ENCODE peak calls at places on chromosomes 5 and 9, in four cellular contexts. One of them, this sample, is unnamed.

GRCh38 chr5:151320481-151320880 is 16.9 kb upstream of the SLC36A3 start:
- DNase-seq in esophagus muscularis mucosa: peak
- DNase-seq in spleen: no peak
- DNase-seq in HCT116: no peak
- DNase-seq in this sample: no peak

GRCh38 chr5:55407059-55407684 is 99.4 kb downstream of the MTREX start:
- DNase-seq in HCT116: peak
- DNase-seq in spleen: no peak
- DNase-seq in esophagus muscularis mucosa: no peak
- DNase-seq in this sample: no peak

GRCh38 chr5:142843029-142843905 is 73.1 kb downstream of the ARHGAP26 start:
- DNase-seq in esophagus muscularis mucosa: no peak
- DNase-seq in spleen: no peak
- DNase-seq in HCT116: no peak
- DNase-seq in this sample: no peak

GRCh38 chr5:99835791-99836190 is 699.4 kb upstream of the FAM174A start:
- DNase-seq in HCT116: no peak
- DNase-seq in esophagus muscularis mucosa: no peak
- DNase-seq in spleen: no peak
- DNase-seq in this sample: no peak

GRCh38 chr9:92986175-92987110 is 39.1 kb downstream of the FGD3 start:
- DNase-seq in spleen: no peak
- DNase-seq in HCT116: no peak
- DNase-seq in esophagus muscularis mucosa: peak
- DNase-seq in this sample: no peak

GRCh38 chr9:34377402-34377741 is 674 bp upstream of the MYORG start:
- DNase-seq in HCT116: no peak
- DNase-seq in spleen: peak
- DNase-seq in esophagus muscularis mucosa: no peak
- DNase-seq in this sample: peak

GRCh38 chr5:129962506-129962905 is 58.2 kb downstream of the CHSY3 start:
- DNase-seq in spleen: no peak
- DNase-seq in esophagus muscularis mucosa: no peak
- DNase-seq in HCT116: no peak
- DNase-seq in this sample: no peak

GRCh38 chr9:3962467-3962866 is 337.4 kb downstream of the GLIS3 start:
- DNase-seq in spleen: no peak
- DNase-seq in HCT116: no peak
- DNase-seq in esophagus muscularis mucosa: no peak
- DNase-seq in this sample: no peak

GRCh38 chr9:93189369-93190132 is 5.6 kb downstream of the WNK2 start:
- DNase-seq in esophagus muscularis mucosa: no peak
- DNase-seq in spleen: no peak
- DNase-seq in HCT116: no peak
- DNase-seq in this sample: no peak

GRCh38 chr5:104186100-104186499 is 623.5 kb upstream of the NUDT12 start:
- DNase-seq in spleen: no peak
- DNase-seq in esophagus muscularis mucosa: no peak
- DNase-seq in HCT116: peak
- DNase-seq in this sample: no peak

GRCh38 chr9:38771593-38771992 is 51.7 kb upstream of the FAM240B start:
- DNase-seq in spleen: no peak
- DNase-seq in esophagus muscularis mucosa: no peak
- DNase-seq in HCT116: no peak
- DNase-seq in this sample: no peak

GRCh38 chr9:15433661-15434060 is 11.0 kb downstream of the SNAPC3 start:
- DNase-seq in esophagus muscularis mucosa: no peak
- DNase-seq in HCT116: no peak
- DNase-seq in spleen: no peak
- DNase-seq in this sample: no peak

GRCh38 chr5:2010940-2011339 is 128.2 kb upstream of the IRX4 start:
- DNase-seq in spleen: no peak
- DNase-seq in HCT116: no peak
- DNase-seq in esophagus muscularis mucosa: no peak
- DNase-seq in this sample: no peak

GRCh38 chr5:127002390-127002789 is 28.0 kb downstream of the MARCHF3 start:
- DNase-seq in esophagus muscularis mucosa: no peak
- DNase-seq in spleen: no peak
- DNase-seq in HCT116: no peak
- DNase-seq in this sample: no peak

GRCh38 chr9:138008081-138008841 is 130.7 kb downstream of the CACNA1B start:
- DNase-seq in HCT116: no peak
- DNase-seq in esophagus muscularis mucosa: no peak
- DNase-seq in spleen: peak
- DNase-seq in this sample: peak

GRCh38 chr5:91851670-91852069 is 468.6 kb upstream of the ARRDC3 start:
- DNase-seq in HCT116: no peak
- DNase-seq in esophagus muscularis mucosa: no peak
- DNase-seq in spleen: no peak
- DNase-seq in this sample: no peak
- TF ChIP-seq POLR2AphosphoS5 in HCT116: no peak
- TF ChIP-seq POLR2AphosphoS5 in esophagus muscularis mucosa: no peak
- TF ChIP-seq POLR2AphosphoS5 in spleen: no peak
- TF ChIP-seq POLR2AphosphoS5 in this sample: no peak

DNA sequence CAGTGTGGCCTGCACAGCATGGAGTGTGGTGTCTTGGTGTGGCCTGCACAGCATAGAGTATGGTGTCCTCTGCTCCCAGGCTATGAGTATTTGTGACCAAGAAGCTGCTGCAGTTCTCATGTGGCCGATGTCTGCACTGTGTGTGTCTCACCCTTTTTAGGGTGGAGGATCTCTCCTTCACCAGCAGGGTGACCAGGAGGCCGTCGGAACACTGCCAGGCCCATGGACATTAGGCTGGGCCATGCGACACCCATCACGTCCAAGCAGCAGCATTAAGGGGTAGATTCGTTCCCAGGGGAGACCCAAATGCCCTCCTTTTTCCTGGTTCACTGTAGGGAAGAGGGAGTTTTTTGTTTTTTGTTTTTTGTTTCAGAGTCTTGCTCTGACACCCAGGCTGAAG is 115.3 kb upstream of the SPIN1 start:
- DNase-seq in esophagus muscularis mucosa: no peak
- DNase-seq in HCT116: no peak
- DNase-seq in spleen: no peak
- DNase-seq in this sample: no peak
- TF ChIP-seq POLR2A in esophagus muscularis mucosa: no peak
- TF ChIP-seq POLR2A in HCT116: no peak
- TF ChIP-seq POLR2A in spleen: no peak
- TF ChIP-seq POLR2A in this sample: no peak

GRCh38 chr5:125254267-125254666 is 507.8 kb upstream of the ZNF608 start:
- DNase-seq in HCT116: no peak
- DNase-seq in esophagus muscularis mucosa: no peak
- DNase-seq in spleen: no peak
- DNase-seq in this sample: no peak

GRCh38 chr5:125258610-125259009 is 512.2 kb upstream of the ZNF608 start:
- DNase-seq in HCT116: no peak
- DNase-seq in esophagus muscularis mucosa: no peak
- DNase-seq in spleen: no peak
- DNase-seq in this sample: no peak

GRCh38 chr5:125256296-125256695 is 509.9 kb upstream of the ZNF608 start:
- DNase-seq in HCT116: no peak
- DNase-seq in esophagus muscularis mucosa: no peak
- DNase-seq in spleen: no peak
- DNase-seq in this sample: no peak

GRCh38 chr5:125257997-125258396 is 511.6 kb upstream of the ZNF608 start:
- DNase-seq in spleen: no peak
- DNase-seq in esophagus muscularis mucosa: no peak
- DNase-seq in HCT116: no peak
- DNase-seq in this sample: no peak

DNA sequence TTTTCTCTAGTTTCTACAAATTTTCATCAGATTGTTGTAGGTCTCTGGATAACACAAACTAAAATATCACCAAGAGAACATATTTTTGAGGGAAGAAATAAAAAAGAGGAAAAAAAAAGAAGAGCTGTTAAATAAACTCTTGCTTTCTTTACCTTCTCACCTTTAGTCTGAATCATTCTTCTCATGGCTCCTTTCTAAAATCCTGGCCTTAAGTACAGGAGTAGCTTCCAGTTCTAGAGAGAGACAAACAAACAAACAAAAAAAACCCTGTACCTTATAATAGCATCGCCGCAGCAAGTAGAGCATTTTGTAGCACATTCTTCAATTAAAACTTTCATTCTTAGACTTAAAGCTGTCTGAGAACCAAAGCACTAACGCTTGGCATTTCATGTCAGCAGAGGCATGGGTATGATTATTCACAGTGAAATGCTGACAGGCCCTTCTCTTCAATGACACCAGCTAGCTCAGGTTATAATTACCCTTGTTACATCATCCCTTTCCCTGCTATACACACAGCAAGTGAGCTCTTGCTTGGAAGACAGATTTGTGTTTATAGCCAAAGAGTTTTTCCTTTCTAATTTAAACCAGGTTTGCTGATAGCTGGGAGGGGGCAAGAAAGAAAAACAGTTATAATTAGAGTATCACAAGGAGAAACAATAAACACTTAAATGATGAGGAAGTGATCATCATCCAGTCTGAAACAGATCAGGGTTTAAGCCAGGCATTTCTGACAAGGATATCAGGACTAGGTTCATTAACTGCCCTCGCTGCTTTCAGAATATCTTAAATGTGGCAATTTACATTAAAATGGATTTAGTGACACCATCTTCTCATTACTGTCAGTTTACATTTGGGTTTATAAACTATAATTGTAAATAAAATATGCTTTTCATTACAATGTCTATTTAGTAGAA is 510.9 kb upstream of the ZNF608 start:
- DNase-seq in HCT116: no peak
- DNase-seq in spleen: no peak
- DNase-seq in esophagus muscularis mucosa: no peak
- DNase-seq in this sample: no peak
- H3K4me3 ChIP-seq in HCT116: no peak
- H3K4me3 ChIP-seq in spleen: no peak
- H3K4me3 ChIP-seq in esophagus muscularis mucosa: no peak
- H3K4me3 ChIP-seq in this sample: no peak

DNA sequence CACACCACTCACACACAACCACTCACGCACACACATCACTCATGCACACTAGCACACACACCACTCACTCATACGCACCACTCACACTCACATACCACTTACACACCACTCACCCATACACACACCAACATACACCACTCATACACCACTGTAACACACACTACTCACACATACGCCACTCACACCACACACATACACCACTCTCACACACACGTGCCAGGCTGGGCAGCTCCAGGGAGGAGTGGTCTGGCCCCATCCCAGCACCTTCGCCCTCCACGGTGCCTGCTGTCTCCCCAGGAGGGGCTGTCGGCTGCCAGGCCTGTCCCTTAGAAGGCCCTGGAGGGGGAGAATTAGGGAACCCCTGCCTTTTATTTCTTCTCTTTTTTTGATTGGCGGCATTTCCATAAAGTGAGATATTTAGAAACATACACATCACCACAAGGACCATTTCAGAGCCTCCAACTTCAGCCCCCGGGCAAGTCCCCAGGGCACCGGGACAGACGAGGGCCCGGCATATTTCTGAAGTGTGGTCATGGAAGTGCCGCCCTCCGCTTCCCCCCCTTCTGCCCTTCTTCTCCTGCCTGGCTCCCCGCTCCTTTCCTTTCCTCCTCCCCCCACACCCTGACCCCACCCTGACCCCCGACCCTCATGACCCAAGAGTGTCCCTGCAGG is 6.3 kb upstream of the ASB6 start:
- DNase-seq in HCT116: no peak
- DNase-seq in spleen: no peak
- DNase-seq in esophagus muscularis mucosa: no peak
- DNase-seq in this sample: no peak
- TF ChIP-seq POLR2AphosphoS5 in HCT116: no peak
- TF ChIP-seq POLR2AphosphoS5 in spleen: no peak
- TF ChIP-seq POLR2AphosphoS5 in esophagus muscularis mucosa: no peak
- TF ChIP-seq POLR2AphosphoS5 in this sample: no peak

DNA sequence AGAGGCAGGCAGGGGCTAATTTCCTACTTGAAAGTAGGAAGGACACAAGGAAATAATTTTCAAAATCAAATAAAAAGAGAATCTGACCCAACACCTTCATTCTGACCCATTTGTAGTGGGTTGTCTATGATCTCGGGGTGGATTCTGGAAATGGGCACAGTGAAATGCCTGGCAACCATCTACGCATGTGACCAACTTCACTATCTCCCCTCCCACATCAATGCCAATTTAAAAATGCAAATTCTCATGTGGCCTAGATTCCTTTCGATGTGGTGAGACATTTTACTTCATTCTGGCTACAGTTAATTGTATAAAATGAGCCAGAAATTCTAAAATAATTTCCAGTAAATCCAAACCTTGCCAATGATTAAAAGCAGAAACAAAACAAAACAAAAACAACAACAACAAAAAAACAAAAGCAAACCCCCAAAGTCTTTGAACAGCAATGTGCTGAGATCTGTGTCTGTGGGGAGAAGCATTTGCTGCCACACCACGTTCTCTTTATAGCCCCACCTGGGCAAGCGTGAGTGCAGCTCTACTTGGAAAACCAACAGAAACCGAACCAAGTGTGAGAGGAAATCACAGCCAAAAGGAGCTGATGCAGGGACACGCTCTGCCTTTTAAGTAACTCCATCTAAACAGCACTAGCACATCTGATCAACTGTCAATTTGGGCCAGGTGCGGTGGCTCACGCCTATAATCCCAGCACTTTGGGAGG is 59.0 kb downstream of the USP20 start:
- DNase-seq in esophagus muscularis mucosa: no peak
- DNase-seq in spleen: peak
- DNase-seq in HCT116: no peak
- DNase-seq in this sample: no peak
- TF ChIP-seq POLR2A in esophagus muscularis mucosa: no peak
- TF ChIP-seq POLR2A in spleen: no peak
- TF ChIP-seq POLR2A in HCT116: no peak
- TF ChIP-seq POLR2A in this sample: no peak

DNA sequence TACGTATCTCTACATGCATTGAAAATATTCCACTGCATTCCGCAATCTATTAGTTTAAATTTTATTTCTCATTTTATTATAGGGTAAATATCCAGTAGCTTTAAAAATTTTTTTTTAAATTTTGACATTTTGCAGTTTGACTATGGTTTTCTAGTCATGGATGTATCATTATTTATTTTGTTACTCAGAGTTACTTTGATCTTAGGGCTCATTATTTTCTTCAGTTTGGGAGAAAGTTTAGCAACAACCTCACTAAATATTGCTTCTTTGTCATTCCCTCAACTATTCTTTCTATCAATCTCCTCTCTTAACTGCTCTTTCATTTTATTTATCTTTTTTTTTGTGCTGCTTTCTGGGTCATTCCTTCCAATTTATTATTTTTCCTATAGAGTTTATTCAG is 100.5 kb upstream of the SLCO6A1 start:
- DNase-seq in esophagus muscularis mucosa: no peak
- DNase-seq in HCT116: no peak
- DNase-seq in spleen: no peak
- DNase-seq in this sample: no peak
- H3K4me3 ChIP-seq in esophagus muscularis mucosa: no peak
- H3K4me3 ChIP-seq in HCT116: no peak
- H3K4me3 ChIP-seq in spleen: no peak
- H3K4me3 ChIP-seq in this sample: no peak